ENCODE peak calls at places on chromosome 10, in five cellular contexts. One of them, this sample, is unnamed.
A peak's percentile ranks its signal among the peaks of the same experiment; 100 is the strongest.

GRCh38 chr10:78473016-78473415 is 439.4 kb downstream of the RPS24 start:
- DNase-seq in neural progenitor cell: peak; percentile 62
- DNase-seq in heart left ventricle: no peak
- DNase-seq in SJSA1: no peak
- DNase-seq in cardiac muscle cell: no peak
- DNase-seq in this sample: no peak

GRCh38 chr10:98957801-98958200 is 277.9 kb downstream of the HPSE2 start:
- DNase-seq in SJSA1: no peak
- DNase-seq in cardiac muscle cell: no peak
- DNase-seq in heart left ventricle: no peak
- DNase-seq in neural progenitor cell: no peak
- DNase-seq in this sample: peak; percentile 31

GRCh38 chr10:64636461-64636860 is 1115.3 kb downstream of the REEP3 start:
- DNase-seq in SJSA1: no peak
- DNase-seq in heart left ventricle: no peak
- DNase-seq in neural progenitor cell: no peak
- DNase-seq in cardiac muscle cell: no peak
- DNase-seq in this sample: no peak

GRCh38 chr10:118914626-118915025 is 114.9 kb upstream of the NANOS1 start:
- DNase-seq in SJSA1: peak; percentile 25
- DNase-seq in cardiac muscle cell: no peak
- DNase-seq in heart left ventricle: no peak
- DNase-seq in neural progenitor cell: no peak
- DNase-seq in this sample: no peak

GRCh38 chr10:115936926-115937755 is 335.9 kb downstream of the GFRA1 start:
- DNase-seq in neural progenitor cell: no peak
- DNase-seq in cardiac muscle cell: peak; percentile 17
- DNase-seq in heart left ventricle: no peak
- DNase-seq in SJSA1: no peak
- DNase-seq in this sample: no peak

GRCh38 chr10:104337985-104338735 is at the start of gene ITPRIP:
- DNase-seq in cardiac muscle cell: peak; percentile 91
- DNase-seq in neural progenitor cell: peak; percentile 86
- DNase-seq in heart left ventricle: peak; percentile 84
- DNase-seq in SJSA1: peak; percentile 79
- DNase-seq in this sample: peak; percentile 64

GRCh38 chr10:121974019-121974534 is 940 bp downstream of the NSMCE4A start:
- DNase-seq in heart left ventricle: no peak
- DNase-seq in neural progenitor cell: no peak
- DNase-seq in SJSA1: no peak
- DNase-seq in cardiac muscle cell: no peak
- DNase-seq in this sample: no peak

GRCh38 chr10:31322647-31323046 is 3.6 kb downstream of the ZEB1 start:
- DNase-seq in SJSA1: no peak
- DNase-seq in heart left ventricle: no peak
- DNase-seq in neural progenitor cell: peak; percentile 5
- DNase-seq in cardiac muscle cell: peak; percentile 18
- DNase-seq in this sample: no peak

GRCh38 chr10:61836888-61837747 is 64.4 kb upstream of the ARID5B start:
- DNase-seq in cardiac muscle cell: peak; percentile 62
- DNase-seq in heart left ventricle: no peak
- DNase-seq in SJSA1: no peak
- DNase-seq in neural progenitor cell: no peak
- DNase-seq in this sample: no peak

GRCh38 chr10:121577568-121577967 is 20.7 kb downstream of the FGFR2 start:
- DNase-seq in SJSA1: no peak
- DNase-seq in neural progenitor cell: no peak
- DNase-seq in heart left ventricle: no peak
- DNase-seq in cardiac muscle cell: no peak
- DNase-seq in this sample: no peak

GRCh38 chr10:13328588-13328987 is 19.5 kb downstream of the SEPHS1 start:
- DNase-seq in cardiac muscle cell: no peak
- DNase-seq in neural progenitor cell: no peak
- DNase-seq in heart left ventricle: no peak
- DNase-seq in SJSA1: no peak
- DNase-seq in this sample: no peak

GRCh38 chr10:50381637-50382036 is 130.3 kb upstream of the ASAH2 start:
- DNase-seq in heart left ventricle: no peak
- DNase-seq in cardiac muscle cell: peak; percentile 34
- DNase-seq in SJSA1: no peak
- DNase-seq in neural progenitor cell: no peak
- DNase-seq in this sample: no peak

GRCh38 chr10:5070648-5071410 is 23.4 kb upstream of the AKR1C3 start:
- DNase-seq in SJSA1: no peak
- DNase-seq in cardiac muscle cell: peak; percentile 76
- DNase-seq in neural progenitor cell: no peak
- DNase-seq in heart left ventricle: no peak
- DNase-seq in this sample: no peak

GRCh38 chr10:42932735-42933453 is 144.0 kb upstream of the RET start:
- DNase-seq in neural progenitor cell: peak; percentile 87
- DNase-seq in heart left ventricle: no peak
- DNase-seq in cardiac muscle cell: no peak
- DNase-seq in SJSA1: peak; percentile 37
- DNase-seq in this sample: no peak

GRCh38 chr10:122298598-122299301 is 27.7 kb downstream of the BTBD16 start:
- DNase-seq in cardiac muscle cell: peak; percentile 85
- DNase-seq in heart left ventricle: peak; percentile 64
- DNase-seq in SJSA1: no peak
- DNase-seq in neural progenitor cell: peak; percentile 78
- DNase-seq in this sample: peak; percentile 49

GRCh38 chr10:79318369-79318768 is 28.9 kb upstream of the PPIF start:
- DNase-seq in heart left ventricle: peak; percentile 18
- DNase-seq in cardiac muscle cell: no peak
- DNase-seq in SJSA1: no peak
- DNase-seq in neural progenitor cell: no peak
- DNase-seq in this sample: no peak

GRCh38 chr10:17025444-17026295 is 103.9 kb downstream of the CUBN start:
- DNase-seq in neural progenitor cell: peak; percentile 50
- DNase-seq in heart left ventricle: peak; percentile 61
- DNase-seq in SJSA1: peak; percentile 93
- DNase-seq in cardiac muscle cell: peak; percentile 92
- DNase-seq in this sample: peak; percentile 83

GRCh38 chr10:29926649-29927048 is 132.7 kb downstream of the JCAD start:
- DNase-seq in cardiac muscle cell: peak; percentile 81
- DNase-seq in neural progenitor cell: peak; percentile 32
- DNase-seq in heart left ventricle: no peak
- DNase-seq in SJSA1: peak; percentile 52
- DNase-seq in this sample: no peak

GRCh38 chr10:90306187-90306586 is 551.7 kb downstream of the HTR7 start:
- DNase-seq in heart left ventricle: no peak
- DNase-seq in cardiac muscle cell: peak; percentile 89
- DNase-seq in neural progenitor cell: no peak
- DNase-seq in SJSA1: peak; percentile 65
- DNase-seq in this sample: peak; percentile 43

GRCh38 chr10:83801983-83802382 is 337.3 kb upstream of the GHITM start:
- DNase-seq in cardiac muscle cell: peak; percentile 0
- DNase-seq in heart left ventricle: no peak
- DNase-seq in neural progenitor cell: peak; percentile 8
- DNase-seq in SJSA1: no peak
- DNase-seq in this sample: no peak

GRCh38 chr10:97627731-97628130 is 5.6 kb downstream of the MORN4 start:
- DNase-seq in SJSA1: no peak
- DNase-seq in neural progenitor cell: no peak
- DNase-seq in heart left ventricle: no peak
- DNase-seq in cardiac muscle cell: no peak
- DNase-seq in this sample: no peak

GRCh38 chr10:14925268-14925667 is 28.6 kb downstream of the DCLRE1C start:
- DNase-seq in cardiac muscle cell: no peak
- DNase-seq in heart left ventricle: no peak
- DNase-seq in SJSA1: no peak
- DNase-seq in neural progenitor cell: no peak
- DNase-seq in this sample: no peak

GRCh38 chr10:6247041-6247712 is 44.4 kb downstream of the PFKFB3 start:
- DNase-seq in heart left ventricle: no peak
- DNase-seq in neural progenitor cell: no peak
- DNase-seq in SJSA1: no peak
- DNase-seq in cardiac muscle cell: peak; percentile 78
- DNase-seq in this sample: no peak

GRCh38 chr10:77348711-77349110 is 288.9 kb downstream of the KCNMA1 start:
- DNase-seq in SJSA1: no peak
- DNase-seq in neural progenitor cell: no peak
- DNase-seq in heart left ventricle: no peak
- DNase-seq in cardiac muscle cell: peak; percentile 15
- DNase-seq in this sample: no peak

GRCh38 chr10:86082556-86082955 is 284.0 kb downstream of the GRID1 start:
- DNase-seq in cardiac muscle cell: no peak
- DNase-seq in SJSA1: no peak
- DNase-seq in neural progenitor cell: no peak
- DNase-seq in heart left ventricle: no peak
- DNase-seq in this sample: no peak

GRCh38 chr10:94197241-94197640 is 165.5 kb downstream of the NOC3L start:
- DNase-seq in neural progenitor cell: no peak
- DNase-seq in SJSA1: no peak
- DNase-seq in cardiac muscle cell: no peak
- DNase-seq in heart left ventricle: no peak
- DNase-seq in this sample: no peak

GRCh38 chr10:11683529-11684320 is 58.5 kb upstream of the ECHDC3 start:
- DNase-seq in heart left ventricle: no peak
- DNase-seq in SJSA1: no peak
- DNase-seq in cardiac muscle cell: no peak
- DNase-seq in neural progenitor cell: no peak
- DNase-seq in this sample: no peak

GRCh38 chr10:71597821-71598498 is 121.6 kb downstream of the C10orf105 start:
- DNase-seq in cardiac muscle cell: peak; percentile 67
- DNase-seq in neural progenitor cell: no peak
- DNase-seq in heart left ventricle: peak; percentile 49
- DNase-seq in SJSA1: no peak
- DNase-seq in this sample: peak; percentile 69

GRCh38 chr10:35822316-35822715 is 180.2 kb upstream of the FZD8 start:
- DNase-seq in neural progenitor cell: peak; percentile 49
- DNase-seq in heart left ventricle: peak; percentile 88
- DNase-seq in SJSA1: no peak
- DNase-seq in cardiac muscle cell: peak; percentile 88
- DNase-seq in this sample: peak; percentile 90

GRCh38 chr10:60480865-60481563 is 91.3 kb upstream of the ANK3 start:
- DNase-seq in cardiac muscle cell: peak; percentile 92
- DNase-seq in neural progenitor cell: no peak
- DNase-seq in SJSA1: no peak
- DNase-seq in heart left ventricle: no peak
- DNase-seq in this sample: peak; percentile 82

GRCh38 chr10:44385726-44386438 is 985 bp upstream of the CXCL12 start:
- DNase-seq in SJSA1: no peak
- DNase-seq in heart left ventricle: peak; percentile 39
- DNase-seq in cardiac muscle cell: peak; percentile 34
- DNase-seq in neural progenitor cell: peak; percentile 38
- DNase-seq in this sample: no peak

GRCh38 chr10:75111367-75111905 is at the start of gene SAMD8:
- DNase-seq in SJSA1: peak; percentile 98
- DNase-seq in neural progenitor cell: peak; percentile 98
- DNase-seq in cardiac muscle cell: peak; percentile 98
- DNase-seq in heart left ventricle: peak; percentile 98
- DNase-seq in this sample: peak; percentile 98

GRCh38 chr10:75117996-75118395 is 6.5 kb downstream of the SAMD8 start:
- DNase-seq in cardiac muscle cell: peak; percentile 44
- DNase-seq in heart left ventricle: no peak
- DNase-seq in neural progenitor cell: no peak
- DNase-seq in SJSA1: no peak
- DNase-seq in this sample: no peak

GRCh38 chr10:75110006-75110632 is 1.3 kb upstream of the SAMD8 start:
- DNase-seq in SJSA1: peak; percentile 42
- DNase-seq in cardiac muscle cell: no peak
- DNase-seq in heart left ventricle: peak; percentile 60
- DNase-seq in neural progenitor cell: no peak
- DNase-seq in this sample: no peak

GRCh38 chr10:75111906-75112703 is 649 bp downstream of the SAMD8 start:
- DNase-seq in cardiac muscle cell: peak; percentile 64
- DNase-seq in heart left ventricle: peak; percentile 51
- DNase-seq in SJSA1: no peak
- DNase-seq in neural progenitor cell: peak; percentile 80
- DNase-seq in this sample: peak; percentile 64

GRCh38 chr10:75115137-75115536 is 3.7 kb downstream of the SAMD8 start:
- DNase-seq in heart left ventricle: no peak
- DNase-seq in neural progenitor cell: no peak
- DNase-seq in SJSA1: no peak
- DNase-seq in cardiac muscle cell: peak; percentile 67
- DNase-seq in this sample: no peak
- H3K4me3 ChIP-seq in heart left ventricle: no peak overlapping the region
- H3K4me3 ChIP-seq in neural progenitor cell: no peak overlapping the region
- H3K4me3 ChIP-seq in SJSA1: no peak overlapping the region
- H3K4me3 ChIP-seq in cardiac muscle cell: no peak overlapping the region
- H3K4me3 ChIP-seq in this sample: no peak overlapping the region

GRCh38 chr10:133453516-133454203 is at the start of gene SCART1:
- DNase-seq in SJSA1: peak; percentile 32
- DNase-seq in cardiac muscle cell: no peak
- DNase-seq in heart left ventricle: no peak
- DNase-seq in neural progenitor cell: no peak
- DNase-seq in this sample: no peak
- H3K9me3 ChIP-seq in SJSA1: peaks cover 6% of the 10 kb centered on the region
- H3K9me3 ChIP-seq in cardiac muscle cell: no peaks in the 10 kb centered on the region
- H3K9me3 ChIP-seq in heart left ventricle: no peaks in the 10 kb centered on the region
- H3K9me3 ChIP-seq in neural progenitor cell: peaks cover 11% of the 10 kb centered on the region
- H3K9me3 ChIP-seq in this sample: no peaks in the 10 kb centered on the region

GRCh38 chr10:101768791-101769170 is 7.1 kb downstream of the FGF8 start:
- DNase-seq in heart left ventricle: no peak
- DNase-seq in SJSA1: no peak
- DNase-seq in neural progenitor cell: no peak
- DNase-seq in cardiac muscle cell: no peak
- DNase-seq in this sample: no peak
- H3K27me3 ChIP-seq in heart left ventricle: peaks cover 3% of the 10 kb centered on the region
- H3K27me3 ChIP-seq in SJSA1: peaks cover 24% of the 10 kb centered on the region
- H3K27me3 ChIP-seq in neural progenitor cell: peaks cover 17% of the 10 kb centered on the region
- H3K27me3 ChIP-seq in cardiac muscle cell: peaks cover 17% of the 10 kb centered on the region
- H3K27me3 ChIP-seq in this sample: no peaks in the 10 kb centered on the region

DNA sequence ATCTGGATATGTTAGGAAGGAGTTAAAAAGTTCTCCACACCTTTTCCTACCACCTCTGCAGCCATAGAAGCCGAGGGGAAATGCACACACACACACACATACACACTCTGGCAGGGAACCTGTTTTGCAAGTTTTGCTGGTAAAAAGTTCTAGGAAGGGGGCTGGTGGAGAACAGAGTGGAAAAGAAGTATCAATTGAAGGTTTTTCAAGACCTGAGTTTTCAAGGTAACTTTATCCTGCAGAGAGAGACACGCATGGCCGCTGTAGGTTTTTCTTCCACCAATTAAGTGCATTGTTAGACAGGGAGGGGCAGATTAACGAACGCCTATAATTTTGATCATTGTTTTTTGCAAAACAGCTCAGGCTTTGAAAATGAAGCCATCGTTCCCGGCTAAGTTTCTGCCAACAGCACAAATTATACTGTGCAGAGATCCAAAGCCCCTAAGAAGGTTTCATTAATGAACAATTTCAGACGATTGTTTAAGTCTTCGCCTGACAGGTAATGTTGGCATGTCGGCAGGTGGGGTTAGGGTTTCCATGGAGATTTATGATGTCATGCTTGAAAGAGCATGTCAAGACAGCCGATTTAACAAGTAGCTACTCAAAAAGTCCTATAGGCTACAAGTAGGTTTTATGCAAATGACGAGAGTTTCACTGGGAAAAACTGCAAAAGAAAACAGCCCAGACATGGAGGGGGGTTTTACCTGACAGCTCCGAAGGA is 29.7 kb downstream of the KIAA1217 start:
- DNase-seq in SJSA1: no peak
- DNase-seq in cardiac muscle cell: no peak
- DNase-seq in neural progenitor cell: no peak
- DNase-seq in heart left ventricle: no peak
- DNase-seq in this sample: no peak
- H3K4me3 ChIP-seq in SJSA1: no peak overlapping the region
- H3K4me3 ChIP-seq in cardiac muscle cell: no peak overlapping the region
- H3K4me3 ChIP-seq in neural progenitor cell: no peak overlapping the region
- H3K4me3 ChIP-seq in heart left ventricle: no peak overlapping the region
- H3K4me3 ChIP-seq in this sample: no peak overlapping the region

GRCh38 chr10:131207584-131208532 is 103.7 kb downstream of the TCERG1L start:
- DNase-seq in SJSA1: no peak
- DNase-seq in heart left ventricle: no peak
- DNase-seq in cardiac muscle cell: no peak
- DNase-seq in neural progenitor cell: no peak
- DNase-seq in this sample: no peak
- H3K9me3 ChIP-seq in SJSA1: peaks cover 20% of the 10 kb centered on the region
- H3K9me3 ChIP-seq in heart left ventricle: no peaks in the 10 kb centered on the region
- H3K9me3 ChIP-seq in cardiac muscle cell: no peaks in the 10 kb centered on the region
- H3K9me3 ChIP-seq in neural progenitor cell: no peaks in the 10 kb centered on the region
- H3K9me3 ChIP-seq in this sample: no peaks in the 10 kb centered on the region